ENCODE peak calls at places on chromosomes 16 and 17, in nine cellular contexts. One of them, this sample, is unnamed.

GRCh38 chr17:31582151-31582907 is 190.9 kb downstream of the RAB11FIP4 start:
- DNase-seq in HCT116: no peak
- DNase-seq in GM23338: no peak
- DNase-seq in MM.1S: peak; percentile 33
- DNase-seq in PC-3: no peak
- DNase-seq in neural progenitor cell: no peak
- DNase-seq in hepatocyte: no peak
- DNase-seq in GM23248: peak; percentile 78
- DNase-seq in OCI-LY7: no peak
- DNase-seq in this sample: no peak

GRCh38 chr16:30374538-30374937 is at the start of gene MYL11:
- DNase-seq in HCT116: no peak
- DNase-seq in GM23338: no peak
- DNase-seq in MM.1S: no peak
- DNase-seq in PC-3: no peak
- DNase-seq in neural progenitor cell: no peak
- DNase-seq in hepatocyte: no peak
- DNase-seq in GM23248: no peak
- DNase-seq in OCI-LY7: no peak
- DNase-seq in this sample: no peak

GRCh38 chr16:25171390-25171789 is 45.4 kb upstream of the AQP8 start:
- DNase-seq in HCT116: no peak
- DNase-seq in GM23338: no peak
- DNase-seq in MM.1S: no peak
- DNase-seq in PC-3: no peak
- DNase-seq in neural progenitor cell: no peak
- DNase-seq in hepatocyte: no peak
- DNase-seq in GM23248: no peak
- DNase-seq in OCI-LY7: no peak
- DNase-seq in this sample: no peak

GRCh38 chr16:17367932-17368331 is 102.8 kb downstream of the XYLT1 start:
- DNase-seq in HCT116: no peak
- DNase-seq in GM23338: peak; percentile 92
- DNase-seq in MM.1S: no peak
- DNase-seq in PC-3: no peak
- DNase-seq in neural progenitor cell: peak; percentile 77
- DNase-seq in hepatocyte: peak; percentile 47
- DNase-seq in GM23248: peak; percentile 85
- DNase-seq in OCI-LY7: peak; percentile 14
- DNase-seq in this sample: peak; percentile 27

GRCh38 chr17:81371910-81372760 is 23.1 kb upstream of the BAHCC1 start:
- DNase-seq in HCT116: peak; percentile 35
- DNase-seq in GM23338: peak; percentile 63
- DNase-seq in MM.1S: no peak
- DNase-seq in PC-3: peak; percentile 39
- DNase-seq in neural progenitor cell: peak; percentile 69
- DNase-seq in hepatocyte: peak; percentile 69
- DNase-seq in GM23248: peak; percentile 68
- DNase-seq in OCI-LY7: no peak
- DNase-seq in this sample: peak; percentile 91

GRCh38 chr17:49386373-49386772 is 24.3 kb upstream of the ZNF652 start:
- DNase-seq in HCT116: no peak
- DNase-seq in GM23338: no peak
- DNase-seq in MM.1S: no peak
- DNase-seq in PC-3: no peak
- DNase-seq in neural progenitor cell: no peak
- DNase-seq in hepatocyte: no peak
- DNase-seq in GM23248: no peak
- DNase-seq in OCI-LY7: no peak
- DNase-seq in this sample: no peak

GRCh38 chr17:4301066-4301465 is 37.3 kb upstream of the ANKFY1 start:
- DNase-seq in HCT116: no peak
- DNase-seq in GM23338: no peak
- DNase-seq in MM.1S: no peak
- DNase-seq in PC-3: no peak
- DNase-seq in neural progenitor cell: no peak
- DNase-seq in hepatocyte: no peak
- DNase-seq in GM23248: no peak
- DNase-seq in OCI-LY7: no peak
- DNase-seq in this sample: no peak

GRCh38 chr17:80913928-80914821 is 77.5 kb upstream of the CHMP6 start:
- DNase-seq in HCT116: no peak
- DNase-seq in GM23338: no peak
- DNase-seq in MM.1S: no peak
- DNase-seq in PC-3: no peak
- DNase-seq in neural progenitor cell: no peak
- DNase-seq in hepatocyte: no peak
- DNase-seq in GM23248: no peak
- DNase-seq in OCI-LY7: no peak
- DNase-seq in this sample: no peak

GRCh38 chr16:23185661-23186060 is 3.1 kb downstream of the SCNN1G start:
- DNase-seq in HCT116: no peak
- DNase-seq in GM23338: no peak
- DNase-seq in MM.1S: no peak
- DNase-seq in PC-3: no peak
- DNase-seq in neural progenitor cell: no peak
- DNase-seq in hepatocyte: no peak
- DNase-seq in GM23248: no peak
- DNase-seq in OCI-LY7: no peak
- DNase-seq in this sample: peak; percentile 53

GRCh38 chr17:77086433-77087010 is 54.2 kb upstream of the SEC14L1 start:
- DNase-seq in HCT116: peak; percentile 85
- DNase-seq in GM23338: peak; percentile 96
- DNase-seq in MM.1S: peak; percentile 89
- DNase-seq in PC-3: peak; percentile 98
- DNase-seq in neural progenitor cell: peak; percentile 85
- DNase-seq in hepatocyte: peak; percentile 90
- DNase-seq in GM23248: peak; percentile 79
- DNase-seq in OCI-LY7: peak; percentile 84
- DNase-seq in this sample: peak; percentile 78

GRCh38 chr17:80069886-80070177 is 31.5 kb upstream of the GAA start:
- DNase-seq in HCT116: no peak
- DNase-seq in GM23338: no peak
- DNase-seq in MM.1S: no peak
- DNase-seq in PC-3: no peak
- DNase-seq in neural progenitor cell: no peak
- DNase-seq in hepatocyte: no peak
- DNase-seq in GM23248: peak; percentile 25
- DNase-seq in OCI-LY7: no peak
- DNase-seq in this sample: no peak

GRCh38 chr17:50899005-50899460 is 32.9 kb upstream of the TOB1 start:
- DNase-seq in HCT116: no peak
- DNase-seq in GM23338: no peak
- DNase-seq in MM.1S: no peak
- DNase-seq in PC-3: no peak
- DNase-seq in neural progenitor cell: no peak
- DNase-seq in hepatocyte: no peak
- DNase-seq in GM23248: peak; percentile 19
- DNase-seq in OCI-LY7: no peak
- DNase-seq in this sample: no peak

GRCh38 chr17:69874220-69874670 is 200.8 kb upstream of the KCNJ16 start:
- DNase-seq in HCT116: no peak
- DNase-seq in GM23338: no peak
- DNase-seq in MM.1S: no peak
- DNase-seq in PC-3: peak; percentile 87
- DNase-seq in neural progenitor cell: peak; percentile 9
- DNase-seq in hepatocyte: no peak
- DNase-seq in GM23248: peak; percentile 88
- DNase-seq in OCI-LY7: no peak
- DNase-seq in this sample: no peak

GRCh38 chr17:13352747-13353415 is 248.8 kb downstream of the HS3ST3A1 start:
- DNase-seq in HCT116: no peak
- DNase-seq in GM23338: no peak
- DNase-seq in MM.1S: no peak
- DNase-seq in PC-3: no peak
- DNase-seq in neural progenitor cell: no peak
- DNase-seq in hepatocyte: no peak
- DNase-seq in GM23248: no peak
- DNase-seq in OCI-LY7: no peak
- DNase-seq in this sample: no peak

GRCh38 chr17:50762177-50762576 is 5.1 kb downstream of the ANKRD40CL start:
- DNase-seq in HCT116: no peak
- DNase-seq in GM23338: no peak
- DNase-seq in MM.1S: no peak
- DNase-seq in PC-3: no peak
- DNase-seq in neural progenitor cell: no peak
- DNase-seq in hepatocyte: no peak
- DNase-seq in GM23248: no peak
- DNase-seq in OCI-LY7: no peak
- DNase-seq in this sample: no peak

DNA sequence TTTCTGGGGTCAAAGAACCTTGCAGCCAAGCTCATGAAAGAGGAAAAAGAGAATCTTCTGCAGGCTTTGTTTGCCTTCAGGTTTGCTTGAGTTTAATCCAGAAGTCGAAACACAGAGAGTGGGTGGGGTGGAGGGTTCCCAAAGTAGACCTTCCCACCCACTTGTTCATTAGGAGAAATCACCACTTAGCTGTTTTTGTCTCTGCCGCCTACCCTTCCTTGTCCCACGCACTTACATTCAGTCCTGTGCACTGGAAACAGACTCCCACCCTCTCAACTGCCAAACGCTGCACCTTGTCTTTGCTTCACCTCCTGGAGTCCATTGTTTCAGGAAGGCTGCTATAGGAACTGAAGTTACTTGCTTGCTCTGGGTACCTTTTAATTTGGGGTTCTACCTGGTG is 38.6 kb upstream of the RBFOX1 start:
- DNase-seq in HCT116: no peak
- DNase-seq in GM23338: no peak
- DNase-seq in MM.1S: no peak
- DNase-seq in PC-3: no peak
- DNase-seq in neural progenitor cell: no peak
- DNase-seq in hepatocyte: no peak
- DNase-seq in GM23248: no peak
- DNase-seq in OCI-LY7: no peak
- DNase-seq in this sample: no peak
- TF ChIP-seq EZH2phosphoT487 in HCT116: no peak
- TF ChIP-seq EZH2phosphoT487 in GM23338: no peak
- TF ChIP-seq EZH2phosphoT487 in MM.1S: no peak
- TF ChIP-seq EZH2phosphoT487 in PC-3: no peak
- TF ChIP-seq EZH2phosphoT487 in neural progenitor cell: no peak
- TF ChIP-seq EZH2phosphoT487 in hepatocyte: no peak
- TF ChIP-seq EZH2phosphoT487 in GM23248: no peak
- TF ChIP-seq EZH2phosphoT487 in OCI-LY7: no peak
- TF ChIP-seq EZH2phosphoT487 in this sample: no peak

DNA sequence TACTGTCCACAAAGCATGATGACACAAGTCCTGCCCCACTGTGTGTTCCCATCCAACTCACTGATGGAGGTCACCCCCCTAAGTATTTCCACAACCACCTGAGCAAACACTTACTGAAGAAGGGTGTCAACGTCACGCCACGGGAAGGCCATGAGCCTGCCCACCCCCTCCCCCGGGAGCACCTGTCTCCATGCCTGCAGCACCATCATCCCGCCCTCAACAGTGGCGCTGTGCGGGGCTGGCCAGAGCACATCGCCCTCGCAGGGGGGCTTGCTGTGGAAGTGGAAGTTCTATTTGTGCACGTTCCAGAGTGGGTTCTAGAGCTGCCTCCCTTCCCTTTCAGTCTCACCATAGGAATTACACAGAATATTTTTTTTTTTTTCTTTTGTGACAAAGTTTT is 4.3 kb upstream of the MBTPS1 start:
- DNase-seq in HCT116: no peak
- DNase-seq in GM23338: no peak
- DNase-seq in MM.1S: no peak
- DNase-seq in PC-3: no peak
- DNase-seq in neural progenitor cell: no peak
- DNase-seq in hepatocyte: no peak
- DNase-seq in GM23248: no peak
- DNase-seq in OCI-LY7: no peak
- DNase-seq in this sample: no peak
- TF ChIP-seq EZH2phosphoT487 in HCT116: no peak
- TF ChIP-seq EZH2phosphoT487 in GM23338: no peak
- TF ChIP-seq EZH2phosphoT487 in MM.1S: no peak
- TF ChIP-seq EZH2phosphoT487 in PC-3: no peak
- TF ChIP-seq EZH2phosphoT487 in neural progenitor cell: no peak
- TF ChIP-seq EZH2phosphoT487 in hepatocyte: no peak
- TF ChIP-seq EZH2phosphoT487 in GM23248: no peak
- TF ChIP-seq EZH2phosphoT487 in OCI-LY7: no peak
- TF ChIP-seq EZH2phosphoT487 in this sample: no peak

GRCh38 chr17:71396711-71397110 is 724.1 kb upstream of the SOX9 start:
- DNase-seq in HCT116: no peak
- DNase-seq in GM23338: no peak
- DNase-seq in MM.1S: no peak
- DNase-seq in PC-3: no peak
- DNase-seq in neural progenitor cell: no peak
- DNase-seq in hepatocyte: no peak
- DNase-seq in GM23248: no peak
- DNase-seq in OCI-LY7: no peak
- DNase-seq in this sample: no peak
- TF ChIP-seq EZH2phosphoT487 in HCT116: no peak
- TF ChIP-seq EZH2phosphoT487 in GM23338: no peak
- TF ChIP-seq EZH2phosphoT487 in MM.1S: no peak
- TF ChIP-seq EZH2phosphoT487 in PC-3: no peak
- TF ChIP-seq EZH2phosphoT487 in neural progenitor cell: no peak
- TF ChIP-seq EZH2phosphoT487 in hepatocyte: no peak
- TF ChIP-seq EZH2phosphoT487 in GM23248: no peak
- TF ChIP-seq EZH2phosphoT487 in OCI-LY7: no peak
- TF ChIP-seq EZH2phosphoT487 in this sample: no peak

GRCh38 chr16:66508261-66508913 is 41.5 kb downstream of the TK2 start:
- DNase-seq in HCT116: no peak
- DNase-seq in GM23338: no peak
- DNase-seq in MM.1S: no peak
- DNase-seq in PC-3: peak; percentile 95
- DNase-seq in neural progenitor cell: no peak
- DNase-seq in hepatocyte: no peak
- DNase-seq in GM23248: peak; percentile 45
- DNase-seq in OCI-LY7: no peak
- DNase-seq in this sample: no peak
- TF ChIP-seq EZH2phosphoT487 in HCT116: no peak
- TF ChIP-seq EZH2phosphoT487 in GM23338: no peak
- TF ChIP-seq EZH2phosphoT487 in MM.1S: no peak
- TF ChIP-seq EZH2phosphoT487 in PC-3: no peak
- TF ChIP-seq EZH2phosphoT487 in neural progenitor cell: no peak
- TF ChIP-seq EZH2phosphoT487 in hepatocyte: no peak
- TF ChIP-seq EZH2phosphoT487 in GM23248: no peak
- TF ChIP-seq EZH2phosphoT487 in OCI-LY7: no peak
- TF ChIP-seq EZH2phosphoT487 in this sample: no peak

DNA sequence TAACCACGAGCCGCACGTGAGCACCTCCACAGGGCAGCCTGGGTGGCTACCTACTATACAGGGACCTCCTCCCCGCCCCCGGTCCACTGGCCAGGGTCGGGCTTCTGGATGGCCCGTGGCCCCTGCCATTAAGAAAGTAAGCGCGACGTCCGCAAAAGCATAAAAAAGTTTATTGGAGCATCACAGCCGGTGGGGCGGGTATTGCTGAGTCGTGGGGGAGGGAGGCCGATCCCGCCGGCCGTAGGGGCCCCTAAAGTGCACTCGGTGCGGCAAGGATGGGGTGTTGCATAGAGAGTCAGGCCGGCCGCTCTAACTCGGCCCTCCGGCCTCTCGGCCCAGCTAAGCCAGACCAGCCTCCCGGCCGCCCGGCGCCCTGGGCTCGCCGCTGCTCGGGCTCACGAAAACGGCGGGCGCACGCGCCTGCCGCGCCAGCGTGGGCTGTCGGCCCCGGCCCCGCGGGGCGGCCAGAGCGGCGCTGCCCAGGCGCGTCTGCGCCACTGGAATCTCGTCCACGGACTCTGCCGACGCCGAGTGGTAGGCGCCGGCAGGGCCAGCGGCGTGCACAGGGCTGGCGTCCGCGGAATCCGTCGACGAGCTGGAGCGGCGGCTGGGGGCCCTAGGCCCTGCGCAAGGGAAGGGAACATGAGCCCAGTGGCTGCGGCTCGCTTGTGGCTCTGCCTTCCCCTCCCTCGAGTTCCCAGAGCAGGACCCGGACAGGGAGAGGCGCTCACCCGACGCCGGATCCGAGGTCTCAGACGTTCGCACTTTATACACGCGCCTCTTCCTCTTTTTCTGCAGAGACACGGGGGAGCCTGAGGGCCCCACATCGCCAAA is 1.2 kb upstream of the TPPP3 start:
- DNase-seq in HCT116: no peak
- DNase-seq in GM23338: peak; percentile 69
- DNase-seq in MM.1S: no peak
- DNase-seq in PC-3: no peak
- DNase-seq in neural progenitor cell: peak; percentile 72
- DNase-seq in hepatocyte: peak; percentile 49
- DNase-seq in GM23248: peak; percentile 53
- DNase-seq in OCI-LY7: no peak
- DNase-seq in this sample: no peak
- TF ChIP-seq EZH2phosphoT487 in HCT116: no peak
- TF ChIP-seq EZH2phosphoT487 in GM23338: peak; percentile 56
- TF ChIP-seq EZH2phosphoT487 in MM.1S: no peak
- TF ChIP-seq EZH2phosphoT487 in PC-3: no peak
- TF ChIP-seq EZH2phosphoT487 in neural progenitor cell: peak; percentile 90
- TF ChIP-seq EZH2phosphoT487 in hepatocyte: no peak
- TF ChIP-seq EZH2phosphoT487 in GM23248: no peak
- TF ChIP-seq EZH2phosphoT487 in OCI-LY7: no peak
- TF ChIP-seq EZH2phosphoT487 in this sample: no peak